ENCODE peak calls at places on chromosomes 12 and 14, in eight cellular contexts. C, J, A, E, G, Y, L and N are unnamed samples. For H3K9me3, the result is how much of the 10 kb centered on the place peaks cover.

GRCh38 chr12:62290804-62291203 is 30.6 kb downstream of the USP15 start:
- DNase-seq in G (no peak), Y (no peak), A (no peak), C (no peak), L (no peak), J (no peak), E (no peak), N (no peak)

GRCh38 chr12:79053394-79053793 is 188.8 kb downstream of the SYT1 start:
- DNase-seq in J (no peak), L (no peak), C (no peak), E (no peak), A (no peak), G (no peak), Y (no peak), N (no peak)

GRCh38 chr14:66508846-66509621 is 1.1 kb downstream of the GPHN start:
- DNase-seq in C (peak), J (peak), Y (peak), L (peak), G (no peak), A (peak), E (peak), N (peak)

GRCh38 chr14:61178226-61179060 is 102.7 kb downstream of the TMEM30B start:
- DNase-seq in C (peak), G (peak), L (peak), Y (no peak), A (no peak), E (no peak), J (no peak), N (no peak)

GRCh38 chr12:121628037-121628436 is 1.7 kb downstream of the ORAI1 start:
- DNase-seq in Y (no peak), G (no peak), J (no peak), C (no peak), E (peak), A (no peak), L (no peak), N (no peak)

GRCh38 chr12:90510948-90511347 is 444.0 kb downstream of the CCER1 start:
- DNase-seq in E (no peak), J (no peak), G (no peak), Y (no peak), A (no peak), C (peak), L (peak), N (no peak)

GRCh38 chr12:58575281-58575680 is 345.0 kb downstream of the LRIG3 start:
- DNase-seq in J (no peak), C (no peak), Y (no peak), E (no peak), A (no peak), L (peak), G (no peak), N (no peak)

GRCh38 chr12:51884676-51885229 is 3.1 kb upstream of the ANKRD33 start:
- DNase-seq in G (peak), E (no peak), L (peak), A (no peak), Y (no peak), C (peak), J (no peak), N (no peak)

GRCh38 chr14:68244272-68244975 is 424.8 kb downstream of the RAD51B start:
- DNase-seq in L (no peak), G (no peak), C (no peak), Y (no peak), E (no peak), A (no peak), J (no peak), N (no peak)

GRCh38 chr14:103594265-103594664 is 31.5 kb downstream of the COA8 start:
- DNase-seq in J (no peak), G (no peak), L (peak), Y (no peak), E (no peak), C (peak), A (no peak), N (no peak)

GRCh38 chr12:109744026-109744425 is 30.4 kb downstream of the FAM222A start:
- DNase-seq in C (no peak), Y (peak), G (no peak), E (no peak), L (no peak), J (peak), A (peak), N (peak)

GRCh38 chr14:32190713-32191112 is 11.1 kb upstream of the RNU6-7 start:
- DNase-seq in J (no peak), L (no peak), E (no peak), Y (no peak), C (no peak), G (no peak), A (no peak), N (no peak)

GRCh38 chr14:42140831-42141279 is 534.2 kb downstream of the LRFN5 start:
- DNase-seq in L (peak), E (no peak), Y (no peak), C (peak), G (no peak), J (no peak), A (no peak), N (no peak)

GRCh38 chr12:89314060-89314761 is 38.1 kb downstream of the DUSP6 start:
- DNase-seq in A (no peak), Y (no peak), L (no peak), E (no peak), G (no peak), J (no peak), C (no peak), N (no peak)

GRCh38 chr12:47082963-47083621 is 3.3 kb upstream of the AMIGO2 start:
- DNase-seq in E (no peak), A (peak), L (peak), J (no peak), Y (no peak), C (peak), G (no peak), N (no peak)

GRCh38 chr12:31964280-31964679 is 5.1 kb downstream of the RESF1 start:
- DNase-seq in G (no peak), Y (no peak), A (no peak), L (no peak), C (no peak), E (no peak), J (no peak), N (no peak)

GRCh38 chr12:31970199-31970598 is 11.0 kb downstream of the RESF1 start:
- DNase-seq in C (peak), J (no peak), G (no peak), L (no peak), A (no peak), Y (no peak), E (no peak), N (no peak)

GRCh38 chr12:31965090-31965489 is 5.9 kb downstream of the RESF1 start:
- DNase-seq in L (no peak), Y (no peak), C (no peak), E (no peak), J (no peak), A (no peak), G (no peak), N (peak)

GRCh38 chr12:31966558-31967205 is 7.5 kb downstream of the RESF1 start:
- DNase-seq in L (no peak), E (no peak), Y (no peak), A (no peak), C (no peak), G (no peak), J (no peak), N (no peak)

DNA sequence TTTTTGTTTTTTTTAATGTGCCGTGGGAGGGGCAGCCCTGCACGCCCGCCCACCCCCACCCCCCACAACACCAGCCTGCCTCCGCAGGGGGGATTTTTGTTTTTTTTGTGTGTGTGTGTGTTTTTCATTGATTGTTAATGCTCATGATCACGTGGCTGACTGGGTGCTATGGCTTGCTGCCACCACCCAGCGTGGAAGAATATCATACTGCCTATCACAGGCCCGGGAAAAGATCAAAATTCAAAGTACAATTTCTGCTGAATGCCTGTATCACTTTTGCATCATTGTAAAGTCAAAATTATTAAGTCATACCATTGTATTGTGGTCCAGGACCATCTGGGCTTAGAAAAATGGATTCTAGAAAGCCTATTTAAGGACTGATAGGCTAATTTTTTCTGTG is 8.4 kb downstream of the RESF1 start:
- DNase-seq in C (no peak), E (no peak), A (no peak), J (no peak), L (no peak), Y (no peak), G (no peak), N (no peak)
- H3K9me3 ChIP-seq in C (under half), E (under half), A (under half), J (under half), L (under half), Y (under half), G (under half), N (under half)

DNA sequence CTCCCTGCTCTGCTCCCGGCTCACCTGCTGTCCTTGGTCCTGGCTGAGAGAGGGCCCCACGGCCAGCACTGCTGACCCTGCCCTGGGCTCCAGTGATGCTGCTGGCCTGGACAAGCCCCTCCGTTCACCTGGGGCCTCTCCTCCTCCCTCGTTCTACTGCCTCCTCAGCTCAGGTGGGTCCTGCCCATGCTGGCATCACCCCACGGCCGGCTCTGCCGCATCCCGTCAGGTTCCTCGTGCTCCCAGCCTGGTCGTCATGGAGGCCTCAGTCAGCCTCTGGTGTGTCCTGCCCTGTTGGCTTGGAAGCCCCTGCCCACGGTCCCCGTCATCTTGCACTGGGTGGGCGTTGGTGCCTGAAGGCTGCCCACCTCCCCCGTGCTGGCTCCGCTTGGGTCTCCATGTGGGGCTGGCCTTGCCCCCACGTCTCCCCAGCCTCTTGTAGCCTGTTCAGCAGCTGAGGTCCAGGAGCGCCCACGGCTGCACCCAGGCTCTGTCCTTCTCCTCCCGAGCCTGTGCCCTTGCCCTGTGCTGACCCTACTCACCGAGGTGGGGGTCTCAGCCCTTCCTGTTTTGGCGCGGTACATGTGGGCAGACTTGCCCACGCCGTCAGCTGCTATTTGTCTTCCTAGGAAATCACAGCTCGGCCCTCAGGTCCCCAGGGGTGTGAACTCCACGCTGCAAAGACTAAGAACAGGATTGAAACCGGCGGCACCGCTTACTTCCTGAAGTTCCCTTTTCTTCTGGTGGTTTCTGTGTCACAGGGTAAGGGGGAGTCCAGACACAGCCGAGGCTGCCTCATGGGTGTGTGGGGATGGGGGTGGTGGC is 121.6 kb downstream of the TMEM121 start:
- DNase-seq in J (peak), A (peak), Y (no peak), G (no peak), C (no peak), L (no peak), E (no peak), N (no peak)
- H3K9me3 ChIP-seq in J (under half), A (under half), Y (under half), G (under half), C (under half), L (under half), E (under half), N (under half)

DNA sequence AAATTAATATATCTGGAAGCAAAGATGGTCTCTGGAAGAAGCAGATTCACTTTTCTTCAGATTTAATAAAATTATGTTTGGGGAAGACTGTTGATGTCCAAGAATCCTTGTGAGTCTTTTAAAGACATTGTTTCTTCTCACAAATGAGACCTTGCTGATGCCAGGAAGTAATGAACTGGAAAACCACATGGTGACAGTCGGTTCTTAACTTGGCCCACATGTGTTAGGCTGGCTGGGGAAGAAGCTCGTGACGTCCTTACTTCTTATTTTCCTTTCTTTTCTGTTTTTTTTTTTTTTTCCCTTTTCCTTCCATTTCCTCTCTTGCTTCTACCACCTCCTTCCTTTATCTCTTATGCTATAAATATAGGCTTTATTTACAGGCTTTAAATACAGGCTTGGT is 950.2 kb downstream of the BCL11B start:
- DNase-seq in E (no peak), Y (no peak), J (no peak), G (no peak), A (no peak), C (no peak), L (no peak), N (no peak)
- H3K9me3 ChIP-seq in E (under half), Y (under half), J (under half), G (under half), A (under half), C (under half), L (under half), N (under half)

GRCh38 chr12:5305425-5305824 is 126.5 kb upstream of the NTF3 start:
- DNase-seq in C (no peak), A (peak), Y (peak), E (no peak), L (no peak), G (no peak), J (no peak), N (no peak)

GRCh38 chr12:5305861-5306545 is 125.9 kb upstream of the NTF3 start:
- DNase-seq in J (no peak), Y (no peak), G (no peak), C (no peak), E (no peak), A (no peak), L (no peak), N (no peak)

GRCh38 chr12:5307065-5307464 is 124.8 kb upstream of the NTF3 start:
- DNase-seq in E (no peak), A (no peak), C (no peak), G (no peak), Y (no peak), L (no peak), J (no peak), N (no peak)

GRCh38 chr12:5309654-5310053 is 122.3 kb upstream of the NTF3 start:
- DNase-seq in C (peak), J (no peak), A (peak), Y (no peak), E (no peak), G (no peak), L (no peak), N (no peak)
- H3K9me3 ChIP-seq in C (under half), J (under half), A (under half), Y (under half), E (under half), G (under half), L (under half), N (under half)

GRCh38 chr14:27315947-27316346 is 718.1 kb upstream of the NOVA1 start:
- DNase-seq in C (no peak), G (no peak), J (no peak), A (no peak), L (no peak), Y (no peak), E (no peak), N (no peak)
- H3K9me3 ChIP-seq in C (under half), G (under half), J (under half), A (under half), L (under half), Y (under half), E (under half), N (under half)

GRCh38 chr14:30998100-30998706 is 27.2 kb upstream of the AP4S1 start:
- DNase-seq in G (no peak), E (no peak), C (peak), A (no peak), Y (no peak), J (no peak), L (no peak), N (no peak)
- H3K9me3 ChIP-seq in G (under half), E (under half), C (under half), A (under half), Y (under half), J (under half), L (under half), N (under half)

GRCh38 chr14:104771374-104771773 is 18.4 kb downstream of the SIVA1 start:
- DNase-seq in L (no peak), G (no peak), C (no peak), J (peak), A (no peak), E (no peak), Y (no peak), N (no peak)

GRCh38 chr14:104770851-104771272 is 17.9 kb downstream of the SIVA1 start:
- DNase-seq in A (no peak), E (no peak), J (peak), G (no peak), C (no peak), L (no peak), Y (no peak), N (no peak)

GRCh38 chr14:104768437-104769323 is 15.7 kb downstream of the SIVA1 start:
- DNase-seq in J (peak), E (peak), Y (peak), A (peak), C (peak), G (peak), L (peak), N (peak)

GRCh38 chr14:104770072-104770579 is 17.2 kb downstream of the SIVA1 start:
- DNase-seq in E (no peak), A (no peak), Y (no peak), C (no peak), J (peak), G (no peak), L (no peak), N (no peak)

GRCh38 chr14:104769324-104770071 is 16.6 kb downstream of the SIVA1 start:
- DNase-seq in Y (no peak), G (no peak), A (no peak), L (no peak), C (no peak), E (no peak), J (peak), N (no peak)
- H3K9me3 ChIP-seq in Y (under half), G (under half), A (under half), L (under half), C (under half), E (under half), J (under half), N (under half)

GRCh38 chr12:99976762-99977161 is 8.0 kb downstream of the ANKS1B start:
- DNase-seq in A (no peak), G (no peak), L (no peak), C (no peak), Y (no peak), J (no peak), E (no peak), N (no peak)

GRCh38 chr12:99977550-99977949 is 7.2 kb downstream of the ANKS1B start:
- DNase-seq in J (no peak), G (no peak), Y (no peak), A (no peak), C (no peak), E (no peak), L (no peak), N (no peak)

GRCh38 chr12:99974146-99974545 is 10.6 kb downstream of the ANKS1B start:
- DNase-seq in J (no peak), E (no peak), L (no peak), A (no peak), Y (no peak), G (no peak), C (no peak), N (no peak)

GRCh38 chr12:99978152-99978551 is 6.6 kb downstream of the ANKS1B start:
- DNase-seq in J (no peak), E (no peak), Y (no peak), C (no peak), A (no peak), G (no peak), L (no peak), N (no peak)

DNA sequence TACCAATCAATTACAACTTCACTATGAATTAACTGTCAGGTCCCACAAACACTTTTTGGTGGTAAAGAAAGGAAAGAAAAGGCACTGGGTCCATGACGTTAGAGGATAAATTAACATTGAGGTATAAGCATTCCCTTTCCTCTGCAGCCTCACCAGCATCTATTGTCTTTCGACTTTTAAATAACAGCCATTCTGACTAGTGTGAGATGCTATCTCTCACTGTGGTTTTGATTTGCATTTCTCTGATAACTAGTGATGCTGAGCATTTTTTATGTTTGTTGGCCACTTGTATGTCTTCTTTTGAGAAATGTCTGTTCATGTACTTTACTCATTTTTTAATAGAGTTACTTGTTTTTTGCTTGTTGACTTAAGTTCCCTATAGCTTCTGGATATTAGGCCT is 9.4 kb downstream of the ANKS1B start:
- DNase-seq in A (no peak), J (no peak), L (no peak), E (no peak), Y (no peak), C (no peak), G (no peak), N (no peak)
- H3K9me3 ChIP-seq in A (under half), J (under half), L (under half), E (under half), Y (under half), C (under half), G (under half), N (under half)

DNA sequence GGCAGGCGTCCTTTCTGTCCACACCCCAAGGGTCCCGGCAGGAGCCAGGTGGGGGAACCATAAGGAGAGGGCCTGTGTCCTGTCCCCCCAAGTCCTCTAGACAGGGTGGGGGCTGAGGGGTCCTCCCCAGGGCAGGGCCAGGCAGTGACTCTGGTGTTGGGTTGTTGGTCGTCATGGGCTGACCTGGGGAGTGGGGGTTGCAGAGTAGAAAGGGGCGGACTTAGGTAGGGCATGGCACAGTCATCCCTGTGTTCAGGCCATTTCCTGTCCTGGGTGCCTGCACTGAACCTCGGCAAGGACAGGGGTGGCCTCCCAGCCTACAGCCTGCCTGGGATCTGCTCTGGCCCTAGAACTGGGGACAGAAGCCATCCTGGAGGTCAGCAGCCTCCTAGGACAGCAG is 356.2 kb downstream of the TMEM121 start:
- DNase-seq in A (peak), L (no peak), J (peak), C (no peak), G (no peak), Y (peak), E (peak), N (no peak)
- H3K9me3 ChIP-seq in A (under half), L (under half), J (under half), C (under half), G (under half), Y (under half), E (under half), N (under half)

GRCh38 chr12:133251732-133252131 is 16.1 kb upstream of the ANHX start:
- DNase-seq in E (no peak), J (no peak), Y (no peak), C (no peak), L (no peak), G (no peak), A (no peak), N (no peak)

GRCh38 chr12:133256321-133256720 is 20.6 kb upstream of the ANHX start:
- DNase-seq in Y (no peak), C (no peak), E (no peak), L (no peak), G (no peak), J (no peak), A (no peak), N (no peak)
- H3K9me3 ChIP-seq in Y (under half), C (under half), E (under half), L (under half), G (under half), J (under half), A (under half), N (under half)